ENCODE peak calls at places on chromosomes 3 and 15, in nine cellular contexts. U is transverse colon, W is right lobe of liver, Y is sigmoid colon, A is tibial nerve, V is esophagus muscularis mucosa, S is H1, X is Peyer's patch, C is adrenal gland. D is an unnamed sample.

GRCh38 chr3:123481722-123482457 is 33.0 kb upstream of the ADCY5 start:
- DNase-seq in U (no peak), W (no peak), Y (no peak), A (no peak), V (no peak), S (no peak), X (no peak), C (no peak), D (no peak)

GRCh38 chr3:127690106-127690505 is 17.4 kb downstream of the ABTB1 start:
- DNase-seq in U (no peak), W (peak; percentile 45), Y (peak; percentile 60), A (no peak), V (no peak), S (no peak), X (no peak), C (peak; percentile 18), D (no peak)

GRCh38 chr3:58038675-58039302 is 30.6 kb downstream of the FLNB start:
- DNase-seq in U (no peak), W (no peak), Y (peak; percentile 42), A (no peak), V (no peak), S (no peak), X (no peak), C (no peak), D (no peak)

GRCh38 chr3:87167634-87168456 is 59.3 kb upstream of the CHMP2B start:
- DNase-seq in U (no peak), W (no peak), Y (no peak), A (peak; percentile 62), V (no peak), S (no peak), X (no peak), C (no peak), D (peak; percentile 44)

GRCh38 chr3:85360742-85361387 is 402.1 kb downstream of the CADM2 start:
- DNase-seq in U (peak; percentile 55), W (no peak), Y (no peak), A (peak; percentile 24), V (no peak), S (peak; percentile 7), X (no peak), C (peak; percentile 35), D (no peak)

GRCh38 chr3:145422541-145422940 is 738.4 kb downstream of the PLOD2 start:
- DNase-seq in U (no peak), W (no peak), Y (no peak), A (no peak), V (no peak), S (no peak), X (no peak), C (no peak), D (no peak)

GRCh38 chr3:53065841-53066480 is 20.1 kb upstream of the SFMBT1 start:
- DNase-seq in U (no peak), W (no peak), Y (peak; percentile 41), A (no peak), V (no peak), S (no peak), X (no peak), C (no peak), D (no peak)

GRCh38 chr15:90883971-90884718 is at the start of gene FES:
- DNase-seq in U (peak; percentile 64), W (peak; percentile 86), Y (peak; percentile 86), A (peak; percentile 43), V (no peak), S (no peak), X (peak; percentile 35), C (peak; percentile 59), D (no peak)

GRCh38 chr3:105162448-105162847 is 204.3 kb upstream of the ALCAM start:
- DNase-seq in U (no peak), W (no peak), Y (no peak), A (no peak), V (no peak), S (no peak), X (no peak), C (no peak), D (no peak)

GRCh38 chr3:138775254-138775595 is 59.5 kb downstream of the PIK3CB start:
- DNase-seq in U (no peak), W (no peak), Y (no peak), A (no peak), V (no peak), S (no peak), X (no peak), C (no peak), D (no peak)

GRCh38 chr3:129453732-129454131 is 13.7 kb downstream of the IFT122 start:
- DNase-seq in U (no peak), W (no peak), Y (no peak), A (no peak), V (no peak), S (no peak), X (no peak), C (peak; percentile 32), D (no peak)

GRCh38 chr3:144638009-144638408 is 666.4 kb downstream of the DIPK2A start:
- DNase-seq in U (no peak), W (no peak), Y (no peak), A (no peak), V (no peak), S (no peak), X (no peak), C (no peak), D (no peak)

GRCh38 chr15:70852501-70853269 is 1.3 kb downstream of the LARP6 start:
- DNase-seq in U (no peak), W (no peak), Y (no peak), A (no peak), V (no peak), S (no peak), X (no peak), C (no peak), D (no peak)

GRCh38 chr3:128735884-128736283 is 9.9 kb downstream of the RAB7A start:
- DNase-seq in U (no peak), W (no peak), Y (no peak), A (no peak), V (no peak), S (no peak), X (no peak), C (no peak), D (no peak)

GRCh38 chr3:142586803-142587406 is 8.4 kb upstream of the ATR start:
- DNase-seq in U (peak; percentile 24), W (no peak), Y (no peak), A (peak; percentile 65), V (no peak), S (no peak), X (no peak), C (peak; percentile 25), D (peak; percentile 75)

GRCh38 chr15:85583404-85584390 is 203.3 kb downstream of the AKAP13 start:
- DNase-seq in U (peak; percentile 65), W (no peak), Y (peak; percentile 75), A (peak; percentile 36), V (no peak), S (no peak), X (peak; percentile 60), C (peak; percentile 39), D (no peak)
- H3K4me3 ChIP-seq in U (peak overlapping the region; percentile 28), W (peak overlapping the region; percentile 52), Y (peak overlapping the region; percentile 41), A (peak overlapping the region; percentile 28), V (peak overlapping the region; percentile 45), S (no peak overlapping the region), X (peak overlapping the region; percentile 56), C (no peak overlapping the region), D (no peak overlapping the region)

DNA sequence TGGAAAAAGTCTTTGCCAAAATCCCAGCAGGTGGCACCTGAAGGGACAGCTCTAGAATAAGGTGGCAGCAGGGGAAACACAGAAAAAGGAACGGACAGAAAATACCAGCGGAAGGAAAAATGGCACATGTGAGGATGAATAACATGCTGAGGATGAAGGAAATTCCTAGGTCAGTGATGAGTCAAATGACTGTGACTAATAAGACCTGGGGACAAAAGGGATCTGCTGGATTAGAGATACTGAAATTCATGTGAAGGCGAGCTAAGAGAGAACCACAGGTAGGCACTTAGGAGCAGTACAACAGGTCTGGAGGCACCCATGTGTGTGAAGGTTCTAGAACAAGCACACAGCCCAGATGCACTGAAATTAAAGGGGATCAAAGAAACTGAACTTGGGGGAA is 482.5 kb downstream of the FOXP1 start:
- DNase-seq in U (no peak), W (no peak), Y (no peak), A (no peak), V (no peak), S (no peak), X (no peak), C (no peak), D (no peak)
- TF ChIP-seq POLR2A in U (no peak), W (no peak), Y (no peak), A (no peak), V (no peak), S (no peak), X (no peak), C (no peak), D (no peak)

DNA sequence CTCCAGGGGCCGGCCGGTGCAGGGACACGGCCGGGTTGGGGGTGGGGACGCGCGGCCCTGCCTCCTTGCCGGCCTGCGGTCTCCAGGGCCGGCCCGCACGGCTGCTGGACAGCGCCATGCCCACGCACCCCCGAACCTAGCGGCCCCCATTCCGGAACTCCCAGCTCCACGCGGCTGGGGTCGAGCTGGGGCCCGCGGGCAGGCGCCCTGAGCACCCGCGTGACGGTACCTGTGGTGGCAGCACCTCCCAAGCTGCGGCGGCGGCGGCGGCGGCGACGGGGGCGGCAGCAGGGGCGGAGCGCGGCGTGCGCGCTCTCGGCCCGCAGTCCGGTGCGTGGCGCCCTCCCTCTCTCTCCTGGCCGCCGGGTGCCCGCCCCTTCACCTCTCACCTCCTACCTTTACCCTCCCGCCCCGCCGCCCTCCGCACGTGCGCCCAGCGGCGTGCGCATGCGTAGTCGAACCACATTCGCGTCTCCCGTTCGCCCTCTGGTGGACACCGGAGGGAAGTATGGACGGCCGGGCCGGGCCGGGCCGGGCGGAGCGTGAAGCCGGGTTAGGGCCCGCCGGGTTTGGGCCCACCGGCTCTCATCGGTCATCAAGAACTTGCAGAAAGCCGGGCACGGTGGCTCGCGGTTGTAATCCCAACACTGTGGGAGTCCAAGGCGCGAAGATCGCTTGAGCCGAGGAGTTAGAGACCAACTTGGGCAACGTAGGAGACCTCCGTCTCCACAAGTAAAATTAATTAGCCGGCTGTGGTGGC is at the start of gene SCAP:
- DNase-seq in U (peak; percentile 96), W (peak; percentile 97), Y (peak; percentile 97), A (peak; percentile 93), V (peak; percentile 98), S (peak; percentile 67), X (peak; percentile 95), C (peak; percentile 96), D (peak; percentile 88)
- H3K27ac ChIP-seq in U (peak within 1 kb of the TSS; percentile 91), W (peak within 1 kb of the TSS; percentile 63), Y (peak within 1 kb of the TSS; percentile 81), A (peak within 1 kb of the TSS; percentile 81), V (peak within 1 kb of the TSS; percentile 88), S (no peak within 1 kb of the TSS), X (peak within 1 kb of the TSS; percentile 88), C (peak within 1 kb of the TSS; percentile 68), D (peak within 1 kb of the TSS; percentile 69)

DNA sequence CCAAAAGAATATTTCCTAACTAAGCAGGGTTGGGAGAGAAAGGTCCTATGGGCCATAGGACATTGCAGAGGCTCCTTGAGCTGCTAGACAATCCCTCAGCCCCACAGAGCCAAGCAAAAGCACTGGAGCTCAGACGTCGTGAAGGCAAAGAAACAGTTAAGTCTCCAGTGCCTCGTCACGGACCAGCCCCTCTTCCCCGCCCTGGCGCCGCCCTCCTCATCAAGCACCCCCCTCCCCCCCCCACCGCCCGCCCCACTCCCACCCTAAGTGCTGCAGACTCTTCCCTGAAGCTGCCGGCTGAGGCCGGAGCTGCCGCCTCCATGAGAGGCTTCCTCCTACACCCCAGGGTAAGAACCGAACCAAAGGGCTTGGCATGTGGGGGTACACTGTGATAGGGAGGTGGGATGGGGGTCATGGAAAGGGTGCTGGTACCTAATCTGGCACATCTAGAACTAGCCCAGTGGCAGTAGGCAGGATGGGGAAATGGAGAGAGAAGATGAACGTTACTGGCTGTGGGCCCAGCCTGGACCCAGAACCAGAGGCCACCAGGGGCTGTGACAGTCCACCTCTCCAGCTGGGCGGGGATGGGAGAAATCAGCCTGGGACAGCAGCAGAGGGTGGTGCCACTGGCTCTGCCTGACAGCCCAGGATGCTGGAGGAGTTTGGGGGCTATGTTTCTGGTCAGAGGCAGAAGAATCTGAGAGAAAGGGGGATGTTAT is at the start of gene MAP1A:
- DNase-seq in U (peak; percentile 37), W (no peak), Y (peak; percentile 89), A (peak; percentile 27), V (no peak), S (no peak), X (no peak), C (no peak), D (no peak)
- H3K4me3 ChIP-seq in U (peak within 1 kb of the TSS; percentile 35), W (no peak within 1 kb of the TSS), Y (peak within 1 kb of the TSS; percentile 68), A (peak within 1 kb of the TSS; percentile 35), V (peak within 1 kb of the TSS; percentile 57), S (peak within 1 kb of the TSS; percentile 62), X (peak within 1 kb of the TSS; percentile 38), C (no peak within 1 kb of the TSS), D (peak within 1 kb of the TSS; percentile 26)